ENCODE peak calls at places on chromosomes 12 and 14, in seven cellular contexts. A is left cardiac atrium, K is vagina, F is GM19239, O is posterior cingulate gyrus, N is NCI-H2081, P is amniotic stem cell. I is an unnamed sample.

GRCh38 chr12:116773276-116773731 is 35.2 kb downstream of the RNFT2 start:
- DNase-seq in A (peak), K (no peak), F (no peak), O (no peak), N (no peak), P (no peak), I (no peak)

GRCh38 chr12:102093319-102093718 is 26.6 kb downstream of the NUP37 start:
- DNase-seq in A (no peak), K (no peak), F (no peak), O (no peak), N (no peak), P (peak), I (no peak)

GRCh38 chr12:24600996-24601395 is 347.9 kb downstream of the BCAT1 start:
- DNase-seq in A (no peak), K (no peak), F (no peak), O (no peak), N (no peak), P (peak), I (no peak)

GRCh38 chr12:52820521-52820920 is 6.6 kb upstream of the KRT4 start:
- DNase-seq in A (no peak), K (no peak), F (no peak), O (peak), N (no peak), P (no peak), I (no peak)

GRCh38 chr14:101554991-101555668 is 6.2 kb upstream of the DIO3 start:
- DNase-seq in A (no peak), K (no peak), F (no peak), O (no peak), N (no peak), P (no peak), I (no peak)

GRCh38 chr12:111446044-111446581 is 40.4 kb downstream of the SH2B3 start:
- DNase-seq in A (peak), K (peak), F (no peak), O (peak), N (peak), P (no peak), I (no peak)

GRCh38 chr12:122399254-122399591 is 23.2 kb downstream of the CLIP1 start:
- DNase-seq in A (no peak), K (no peak), F (no peak), O (no peak), N (no peak), P (no peak), I (no peak)

GRCh38 chr12:55659486-55660385 is 23.0 kb downstream of the OR10P1 start:
- DNase-seq in A (peak), K (no peak), F (no peak), O (no peak), N (peak), P (no peak), I (no peak)

GRCh38 chr12:38728894-38729293 is 176.5 kb downstream of the CPNE8 start:
- DNase-seq in A (no peak), K (no peak), F (no peak), O (no peak), N (no peak), P (no peak), I (no peak)

GRCh38 chr12:59737725-59738463 is 142.1 kb downstream of the SLC16A7 start:
- DNase-seq in A (no peak), K (no peak), F (no peak), O (no peak), N (no peak), P (no peak), I (no peak)

GRCh38 chr12:57563358-57563757 is 13.5 kb downstream of the KIF5A start:
- DNase-seq in A (no peak), K (no peak), F (no peak), O (no peak), N (no peak), P (no peak), I (no peak)

GRCh38 chr14:32078030-32078793 is 1.1 kb downstream of the ARHGAP5 start:
- DNase-seq in A (peak), K (no peak), F (no peak), O (no peak), N (peak), P (no peak), I (no peak)

GRCh38 chr12:118706437-118706836 is 274.9 kb upstream of the SRRM4 start:
- DNase-seq in A (no peak), K (no peak), F (no peak), O (no peak), N (no peak), P (no peak), I (no peak)

GRCh38 chr12:6959376-6960290 is 8.5 kb downstream of the PTPN6 start:
- DNase-seq in A (peak), K (no peak), F (no peak), O (peak), N (no peak), P (no peak), I (no peak)

GRCh38 chr14:70358631-70359030 is 852 bp downstream of the COX16 start:
- DNase-seq in A (no peak), K (no peak), F (no peak), O (no peak), N (no peak), P (no peak), I (no peak)

GRCh38 chr12:119784673-119785072 is 92.4 kb downstream of the CIT start:
- DNase-seq in A (no peak), K (no peak), F (no peak), O (no peak), N (no peak), P (no peak), I (no peak)

GRCh38 chr14:63237791-63238190 is 33.5 kb downstream of the RHOJ start:
- DNase-seq in A (no peak), K (no peak), F (no peak), O (no peak), N (no peak), P (no peak), I (no peak)

GRCh38 chr14:79278286-79278797 is 933.0 kb downstream of the DIO2 start:
- DNase-seq in A (no peak), K (no peak), F (no peak), O (peak), N (no peak), P (no peak), I (no peak)

GRCh38 chr14:59870277-59871165 is at the start of gene RTN1:
- DNase-seq in A (peak), K (no peak), F (peak), O (peak), N (peak), P (no peak), I (peak)

GRCh38 chr14:36316131-36316530 is 4.3 kb downstream of the MBIP start:
- DNase-seq in A (no peak), K (no peak), F (no peak), O (no peak), N (peak), P (no peak), I (no peak)

GRCh38 chr14:60348211-60348610 is 99.2 kb downstream of the PPM1A start:
- DNase-seq in A (no peak), K (no peak), F (no peak), O (no peak), N (peak), P (no peak), I (no peak)

GRCh38 chr12:58917699-58918334 is 2.5 kb downstream of the LRIG3 start:
- DNase-seq in A (no peak), K (no peak), F (no peak), O (no peak), N (peak), P (no peak), I (no peak)

GRCh38 chr12:52527121-52527800 is 7.1 kb upstream of the KRT5 start:
- DNase-seq in A (no peak), K (peak), F (no peak), O (no peak), N (no peak), P (no peak), I (no peak)

GRCh38 chr14:38261620-38262019 is 5.7 kb upstream of the CLEC14A start:
- DNase-seq in A (no peak), K (no peak), F (no peak), O (no peak), N (no peak), P (no peak), I (no peak)

GRCh38 chr14:89256273-89256672 is 160.8 kb downstream of the FOXN3 start:
- DNase-seq in A (no peak), K (no peak), F (no peak), O (no peak), N (no peak), P (no peak), I (no peak)

GRCh38 chr14:96501383-96501745 is 818 bp upstream of the PAPOLA start:
- DNase-seq in A (no peak), K (no peak), F (no peak), O (no peak), N (no peak), P (no peak), I (no peak)

GRCh38 chr14:100469632-100470522 is 117.3 kb downstream of the BEGAIN start:
- DNase-seq in A (no peak), K (no peak), F (no peak), O (no peak), N (no peak), P (no peak), I (no peak)

GRCh38 chr12:111767362-111768158 is 827 bp downstream of the ALDH2 start:
- DNase-seq in A (peak), K (no peak), F (no peak), O (no peak), N (no peak), P (no peak), I (no peak)

GRCh38 chr12:124828264-124829007 is 35.2 kb downstream of the SCARB1 start:
- DNase-seq in A (no peak), K (no peak), F (no peak), O (no peak), N (no peak), P (no peak), I (no peak)

GRCh38 chr12:103799504-103800251 is 41.4 kb downstream of the NT5DC3 start:
- DNase-seq in A (no peak), K (no peak), F (no peak), O (no peak), N (peak), P (no peak), I (no peak)

GRCh38 chr14:74302160-74302628 is 540 bp downstream of the ABCD4 start:
- DNase-seq in A (no peak), K (no peak), F (peak), O (no peak), N (peak), P (peak), I (peak)

GRCh38 chr12:112782921-112783320 is 8.6 kb upstream of the RPH3A start:
- DNase-seq in A (no peak), K (no peak), F (no peak), O (no peak), N (no peak), P (no peak), I (no peak)

I was measured in GM12891.